ENCODE peak calls at places on chromosomes 13 and 19, in nine cellular contexts. S, G, M, A, C, I, J, L and N are unnamed samples.

GRCh38 chr19:10368101-10368803 is 12.1 kb downstream of the TYK2 start:
- DNase-seq in S (no peak), G (no peak), M (no peak), A (no peak), C (no peak), I (no peak), J (no peak), L (no peak), N (no peak)

GRCh38 chr13:66405908-66406802 is 824.0 kb downstream of the PCDH9 start:
- DNase-seq in S (no peak), G (no peak), M (no peak), A (no peak), C (no peak), I (peak; percentile 65), J (no peak), L (no peak), N (no peak)

GRCh38 chr19:9863759-9864158 is 28.6 kb downstream of the PIN1 start:
- DNase-seq in S (no peak), G (no peak), M (no peak), A (no peak), C (no peak), I (no peak), J (no peak), L (no peak), N (no peak)

GRCh38 chr13:81800433-81800832 is 1459.5 kb upstream of the SPRY2 start:
- DNase-seq in S (no peak), G (no peak), M (no peak), A (no peak), C (no peak), I (no peak), J (no peak), L (no peak), N (no peak)

GRCh38 chr13:108302279-108302678 is 32.8 kb downstream of the TNFSF13B start:
- DNase-seq in S (no peak), G (no peak), M (no peak), A (no peak), C (no peak), I (peak; percentile 1), J (no peak), L (no peak), N (no peak)

GRCh38 chr13:50805805-50806204 is 37.7 kb downstream of the DLEU7 start:
- DNase-seq in S (no peak), G (no peak), M (peak; percentile 8), A (no peak), C (no peak), I (peak; percentile 1), J (peak; percentile 11), L (no peak), N (no peak)

GRCh38 chr19:12880551-12881171 is 588 bp downstream of the DNASE2 start:
- DNase-seq in S (no peak), G (no peak), M (no peak), A (peak; percentile 88), C (no peak), I (peak; percentile 6), J (no peak), L (no peak), N (no peak)

GRCh38 chr13:31824705-31825512 is 85.6 kb downstream of the RXFP2 start:
- DNase-seq in S (no peak), G (no peak), M (no peak), A (no peak), C (no peak), I (peak; percentile 16), J (no peak), L (no peak), N (no peak)

GRCh38 chr19:49786432-49786831 is 19.6 kb downstream of the AP2A1 start:
- DNase-seq in S (no peak), G (no peak), M (no peak), A (no peak), C (no peak), I (peak; percentile 53), J (peak; percentile 46), L (no peak), N (no peak)

GRCh38 chr13:73133536-73133935 is 74.7 kb downstream of the KLF5 start:
- DNase-seq in S (no peak), G (no peak), M (no peak), A (no peak), C (no peak), I (no peak), J (peak; percentile 84), L (no peak), N (no peak)

GRCh38 chr13:72839831-72840426 is 58.0 kb downstream of the PIBF1 start:
- DNase-seq in S (no peak), G (no peak), M (peak; percentile 47), A (peak; percentile 44), C (peak; percentile 74), I (peak; percentile 42), J (peak; percentile 60), L (peak; percentile 36), N (no peak)

GRCh38 chr19:50358483-50359431 is 6.7 kb downstream of the NAPSA start:
- DNase-seq in S (peak; percentile 86), G (no peak), M (no peak), A (peak; percentile 93), C (peak; percentile 70), I (peak; percentile 20), J (no peak), L (peak; percentile 73), N (peak; percentile 70)

GRCh38 chr13:114025432-114026127 is 51.7 kb upstream of the C13orf46 start:
- DNase-seq in S (peak; percentile 77), G (no peak), M (no peak), A (no peak), C (no peak), I (peak; percentile 78), J (no peak), L (no peak), N (peak; percentile 26)

GRCh38 chr13:89950225-89950624 is 1397.3 kb upstream of the MIR17HG start:
- DNase-seq in S (no peak), G (no peak), M (no peak), A (no peak), C (no peak), I (no peak), J (no peak), L (no peak), N (no peak)

GRCh38 chr13:97335488-97336134 is 98.4 kb upstream of the RAP2A start:
- DNase-seq in S (no peak), G (no peak), M (no peak), A (no peak), C (no peak), I (no peak), J (no peak), L (no peak), N (no peak)

GRCh38 chr19:35533822-35534521 is 716 bp downstream of the GAPDHS start:
- DNase-seq in S (no peak), G (no peak), M (no peak), A (peak; percentile 91), C (no peak), I (peak; percentile 57), J (peak; percentile 73), L (no peak), N (no peak)

GRCh38 chr13:41179593-41180250 is 14.6 kb downstream of the KBTBD7 start:
- DNase-seq in S (no peak), G (no peak), M (no peak), A (no peak), C (no peak), I (peak; percentile 80), J (no peak), L (no peak), N (no peak)

GRCh38 chr19:48913114-48913513 is 13.0 kb downstream of the NUCB1 start:
- DNase-seq in S (no peak), G (no peak), M (no peak), A (no peak), C (no peak), I (no peak), J (no peak), L (no peak), N (no peak)

GRCh38 chr19:54420068-54420382 is 4.8 kb downstream of the TTYH1 start:
- DNase-seq in S (no peak), G (no peak), M (no peak), A (no peak), C (no peak), I (no peak), J (no peak), L (no peak), N (no peak)
- TF ChIP-seq POLR2A in S (no peak), G (no peak), M (no peak), A (no peak), C (no peak), I (no peak), J (no peak), L (no peak), N (no peak)

GRCh38 chr13:101570410-101570809 is 117.9 kb downstream of the ITGBL1 start:
- DNase-seq in S (no peak), G (no peak), M (no peak), A (no peak), C (no peak), I (peak; percentile 23), J (peak; percentile 24), L (no peak), N (no peak)
- H3K27ac ChIP-seq in S (no peak overlapping the region), G (no peak overlapping the region), M (no peak overlapping the region), A (no peak overlapping the region), C (no peak overlapping the region), I (no peak overlapping the region), J (no peak overlapping the region), L (no peak overlapping the region), N (no peak overlapping the region)

DNA sequence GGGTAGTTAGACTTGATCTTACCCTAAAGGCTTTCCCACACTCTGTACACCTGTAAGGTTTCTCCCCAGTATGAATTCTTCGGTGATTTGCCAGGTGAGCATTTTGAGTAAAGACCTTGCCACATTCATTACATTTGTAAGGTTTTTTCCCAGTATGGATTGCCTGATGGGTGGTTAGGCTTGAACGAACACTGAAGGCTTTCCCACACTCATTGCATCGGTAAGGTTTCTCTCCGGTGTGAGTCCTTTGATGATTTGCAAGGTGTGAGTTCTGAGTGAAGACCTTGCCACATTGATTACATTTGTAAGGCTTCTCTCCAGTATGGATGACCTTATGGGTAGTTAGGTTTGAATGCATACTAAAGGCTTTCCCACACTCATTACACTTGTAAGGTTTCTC is 23.7 kb downstream of the ERVV-2 start:
- DNase-seq in S (no peak), G (no peak), M (no peak), A (no peak), C (no peak), I (no peak), J (no peak), L (no peak), N (no peak)
- TF ChIP-seq POLR2A in S (no peak), G (no peak), M (no peak), A (no peak), C (no peak), I (no peak), J (no peak), L (no peak), N (no peak)

DNA sequence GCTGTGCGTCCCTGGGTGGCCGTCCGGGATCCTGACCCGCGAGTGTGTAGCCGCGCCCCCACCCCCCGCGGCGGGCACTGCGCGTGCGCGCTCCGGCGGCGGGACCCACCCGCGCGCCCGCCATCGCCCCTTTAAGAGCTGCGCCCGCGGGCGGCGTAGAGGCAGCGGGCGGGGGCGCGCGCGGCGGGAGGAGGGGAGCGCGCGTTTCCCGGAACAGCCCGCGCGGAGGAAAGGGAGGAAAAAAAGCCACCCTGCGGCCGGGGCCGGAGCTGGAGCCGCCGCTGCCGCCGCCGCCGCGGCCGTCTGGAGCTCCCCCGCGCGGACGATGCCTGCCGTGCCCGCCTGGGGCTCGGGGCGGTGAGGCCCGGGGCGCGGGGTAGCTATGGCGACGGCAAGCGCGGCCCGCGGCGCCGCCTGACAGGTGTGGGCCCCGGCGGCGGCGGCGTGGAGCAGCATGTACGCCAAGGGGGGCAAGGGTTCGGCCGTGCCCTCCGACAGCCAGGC is at the start of gene SSBP4:
- DNase-seq in S (peak; percentile 86), G (no peak), M (no peak), A (peak; percentile 92), C (peak; percentile 83), I (peak; percentile 70), J (peak; percentile 79), L (peak; percentile 80), N (peak; percentile 85)
- H3K27ac ChIP-seq in S (peak within 1 kb of the TSS; percentile 77), G (peak within 1 kb of the TSS; percentile 97), M (peak within 1 kb of the TSS; percentile 98), A (peak within 1 kb of the TSS; percentile 91), C (peak within 1 kb of the TSS; percentile 78), I (peak within 1 kb of the TSS; percentile 90), J (peak within 1 kb of the TSS; percentile 100), L (peak within 1 kb of the TSS; percentile 84), N (peak within 1 kb of the TSS; percentile 95)

GRCh38 chr19:2236285-2237050 is at the start of the genes PLEKHJ1 and SF3A2:
- DNase-seq in S (peak; percentile 100), G (peak; percentile 95), M (peak; percentile 94), A (peak; percentile 99), C (peak; percentile 99), I (peak; percentile 96), J (peak; percentile 97), L (peak; percentile 97), N (peak; percentile 99)
- TF ChIP-seq POLR2A in S (peak; percentile 81), G (peak; percentile 65), M (peak; percentile 82), A (peak; percentile 63), C (peak; percentile 83), I (peak; percentile 76), J (peak; percentile 32), L (peak; percentile 79), N (peak; percentile 52)